ENCODE peak calls at places on chromosomes 2 and 18, in five cellular contexts. One of them, this sample, is unnamed.

GRCh38 chr2:98578231-98578630 is 30.1 kb downstream of the COA5 start:
- DNase-seq in left lung: no peak
- DNase-seq in neural progenitor cell: no peak
- DNase-seq in coronary artery: no peak
- DNase-seq in Panc1: no peak
- DNase-seq in this sample: no peak

GRCh38 chr2:111119004-111119846 is 1.5 kb upstream of the BCL2L11 start:
- DNase-seq in Panc1: no peak
- DNase-seq in left lung: peak
- DNase-seq in neural progenitor cell: peak
- DNase-seq in coronary artery: no peak
- DNase-seq in this sample: peak

GRCh38 chr2:27208486-27209050 is 3.3 kb upstream of the ATRAID start:
- DNase-seq in left lung: no peak
- DNase-seq in neural progenitor cell: peak
- DNase-seq in coronary artery: no peak
- DNase-seq in Panc1: no peak
- DNase-seq in this sample: no peak

GRCh38 chr2:80105020-80105419 is 199.5 kb downstream of the LRRTM1 start:
- DNase-seq in neural progenitor cell: no peak
- DNase-seq in coronary artery: no peak
- DNase-seq in Panc1: no peak
- DNase-seq in left lung: no peak
- DNase-seq in this sample: no peak

GRCh38 chr2:217919781-217920351 is 82.9 kb downstream of the TNS1 start:
- DNase-seq in neural progenitor cell: no peak
- DNase-seq in Panc1: no peak
- DNase-seq in coronary artery: peak
- DNase-seq in left lung: peak
- DNase-seq in this sample: no peak

GRCh38 chr2:83827618-83828017 is 631.5 kb downstream of the SUCLG1 start:
- DNase-seq in Panc1: no peak
- DNase-seq in neural progenitor cell: no peak
- DNase-seq in left lung: no peak
- DNase-seq in coronary artery: no peak
- DNase-seq in this sample: no peak

GRCh38 chr2:109435066-109435690 is 178.6 kb downstream of the SEPTIN10 start:
- DNase-seq in coronary artery: no peak
- DNase-seq in neural progenitor cell: no peak
- DNase-seq in Panc1: no peak
- DNase-seq in left lung: no peak
- DNase-seq in this sample: peak

GRCh38 chr18:31410716-31411483 is 34.3 kb downstream of the DSG4 start:
- DNase-seq in neural progenitor cell: no peak
- DNase-seq in coronary artery: no peak
- DNase-seq in left lung: no peak
- DNase-seq in Panc1: no peak
- DNase-seq in this sample: no peak

GRCh38 chr2:241218131-241219029 is 29.9 kb downstream of the ANO7 start:
- DNase-seq in Panc1: no peak
- DNase-seq in neural progenitor cell: peak
- DNase-seq in coronary artery: no peak
- DNase-seq in left lung: peak
- DNase-seq in this sample: peak

GRCh38 chr2:11701831-11702301 is 31.9 kb upstream of the NTSR2 start:
- DNase-seq in coronary artery: no peak
- DNase-seq in neural progenitor cell: no peak
- DNase-seq in Panc1: no peak
- DNase-seq in left lung: no peak
- DNase-seq in this sample: no peak

GRCh38 chr2:227785293-227785692 is 28.3 kb upstream of the CCL20 start:
- DNase-seq in neural progenitor cell: peak
- DNase-seq in left lung: no peak
- DNase-seq in Panc1: no peak
- DNase-seq in coronary artery: no peak
- DNase-seq in this sample: no peak

GRCh38 chr2:10536569-10537133 is 88.5 kb upstream of the ODC1 start:
- DNase-seq in Panc1: peak
- DNase-seq in neural progenitor cell: no peak
- DNase-seq in coronary artery: no peak
- DNase-seq in left lung: no peak
- DNase-seq in this sample: no peak

GRCh38 chr2:126950499-126950898 is 51.8 kb downstream of the TEX51 start:
- DNase-seq in Panc1: no peak
- DNase-seq in left lung: no peak
- DNase-seq in coronary artery: no peak
- DNase-seq in neural progenitor cell: no peak
- DNase-seq in this sample: no peak

GRCh38 chr2:68435605-68436004 is 31.5 kb downstream of the FBXO48 start:
- DNase-seq in neural progenitor cell: no peak
- DNase-seq in coronary artery: no peak
- DNase-seq in left lung: no peak
- DNase-seq in Panc1: no peak
- DNase-seq in this sample: no peak

GRCh38 chr2:239467956-239468490 is 67.2 kb upstream of the HDAC4 start:
- DNase-seq in Panc1: no peak
- DNase-seq in left lung: no peak
- DNase-seq in coronary artery: peak
- DNase-seq in neural progenitor cell: no peak
- DNase-seq in this sample: no peak

GRCh38 chr2:3302751-3303582 is 74.7 kb downstream of the EIPR1 start:
- DNase-seq in Panc1: no peak
- DNase-seq in coronary artery: no peak
- DNase-seq in left lung: peak
- DNase-seq in neural progenitor cell: peak
- DNase-seq in this sample: no peak

GRCh38 chr2:127052771-127053691 is 53.9 kb downstream of the BIN1 start:
- DNase-seq in left lung: peak
- DNase-seq in Panc1: no peak
- DNase-seq in coronary artery: no peak
- DNase-seq in neural progenitor cell: no peak
- DNase-seq in this sample: no peak

GRCh38 chr2:230828272-230828961 is 36.3 kb upstream of the ITM2C start:
- DNase-seq in left lung: peak
- DNase-seq in neural progenitor cell: no peak
- DNase-seq in coronary artery: no peak
- DNase-seq in Panc1: no peak
- DNase-seq in this sample: no peak

GRCh38 chr2:234593636-234594035 is 96.8 kb upstream of the ARL4C start:
- DNase-seq in coronary artery: no peak
- DNase-seq in neural progenitor cell: no peak
- DNase-seq in Panc1: no peak
- DNase-seq in left lung: no peak
- DNase-seq in this sample: no peak

GRCh38 chr2:187115627-187116026 is 266.7 kb upstream of the ZSWIM2 start:
- DNase-seq in Panc1: no peak
- DNase-seq in neural progenitor cell: no peak
- DNase-seq in coronary artery: no peak
- DNase-seq in left lung: no peak
- DNase-seq in this sample: no peak

GRCh38 chr2:210477496-210477895 is 937 bp upstream of the LANCL1 start:
- DNase-seq in left lung: no peak
- DNase-seq in neural progenitor cell: peak
- DNase-seq in Panc1: no peak
- DNase-seq in coronary artery: no peak
- DNase-seq in this sample: no peak

GRCh38 chr2:239727182-239727775 is 297.9 kb downstream of the NDUFA10 start:
- DNase-seq in coronary artery: no peak
- DNase-seq in Panc1: no peak
- DNase-seq in left lung: no peak
- DNase-seq in neural progenitor cell: no peak
- DNase-seq in this sample: peak

GRCh38 chr18:10421859-10422258 is 32.6 kb upstream of the APCDD1 start:
- DNase-seq in coronary artery: no peak
- DNase-seq in neural progenitor cell: no peak
- DNase-seq in Panc1: no peak
- DNase-seq in left lung: no peak
- DNase-seq in this sample: no peak

GRCh38 chr2:237724811-237725478 is 73.6 kb upstream of the RBM44 start:
- DNase-seq in Panc1: no peak
- DNase-seq in neural progenitor cell: no peak
- DNase-seq in coronary artery: no peak
- DNase-seq in left lung: no peak
- DNase-seq in this sample: no peak

GRCh38 chr2:95292623-95293260 is 4.4 kb upstream of the KCNIP3 start:
- DNase-seq in coronary artery: no peak
- DNase-seq in left lung: no peak
- DNase-seq in neural progenitor cell: no peak
- DNase-seq in Panc1: no peak
- DNase-seq in this sample: no peak

GRCh38 chr2:187138240-187138639 is 289.3 kb upstream of the ZSWIM2 start:
- DNase-seq in coronary artery: no peak
- DNase-seq in neural progenitor cell: peak
- DNase-seq in left lung: peak
- DNase-seq in Panc1: peak
- DNase-seq in this sample: no peak

GRCh38 chr2:179422037-179422643 is 157.5 kb upstream of the SESTD1 start:
- DNase-seq in coronary artery: no peak
- DNase-seq in Panc1: peak
- DNase-seq in left lung: peak
- DNase-seq in neural progenitor cell: peak
- DNase-seq in this sample: peak

GRCh38 chr18:75638597-75639467 is 211.3 kb upstream of the SMIM21 start:
- DNase-seq in left lung: no peak
- DNase-seq in neural progenitor cell: peak
- DNase-seq in Panc1: no peak
- DNase-seq in coronary artery: no peak
- DNase-seq in this sample: no peak

GRCh38 chr18:67924656-67925055 is 408.1 kb upstream of the DSEL start:
- DNase-seq in left lung: no peak
- DNase-seq in neural progenitor cell: no peak
- DNase-seq in Panc1: no peak
- DNase-seq in coronary artery: no peak
- DNase-seq in this sample: no peak

GRCh38 chr18:24530630-24531111 is 70.2 kb downstream of the HRH4 start:
- DNase-seq in Panc1: no peak
- DNase-seq in left lung: no peak
- DNase-seq in neural progenitor cell: no peak
- DNase-seq in coronary artery: no peak
- DNase-seq in this sample: no peak

GRCh38 chr2:10452956-10453885 is 5.1 kb upstream of the ODC1 start:
- DNase-seq in Panc1: no peak
- DNase-seq in left lung: no peak
- DNase-seq in neural progenitor cell: peak
- DNase-seq in coronary artery: no peak
- DNase-seq in this sample: no peak

GRCh38 chr2:33425660-33426059 is 50.8 kb upstream of the RASGRP3 start:
- DNase-seq in Panc1: no peak
- DNase-seq in neural progenitor cell: no peak
- DNase-seq in coronary artery: no peak
- DNase-seq in left lung: no peak
- DNase-seq in this sample: no peak

GRCh38 chr2:65025453-65026128 is 30.6 kb upstream of the CEP68 start:
- DNase-seq in left lung: no peak
- DNase-seq in coronary artery: no peak
- DNase-seq in neural progenitor cell: no peak
- DNase-seq in Panc1: no peak
- DNase-seq in this sample: no peak

GRCh38 chr2:44954902-44955592 is 13.5 kb downstream of the SIX3 start:
- DNase-seq in left lung: no peak
- DNase-seq in neural progenitor cell: peak
- DNase-seq in coronary artery: no peak
- DNase-seq in Panc1: no peak
- DNase-seq in this sample: no peak
- H3K4me3 ChIP-seq in left lung: no peak
- H3K4me3 ChIP-seq in neural progenitor cell: peak
- H3K4me3 ChIP-seq in coronary artery: peak
- H3K4me3 ChIP-seq in Panc1: peak
- H3K4me3 ChIP-seq in this sample: no peak

GRCh38 chr2:74181739-74182138 is 3.1 kb upstream of the MOB1A start:
- DNase-seq in Panc1: no peak
- DNase-seq in coronary artery: no peak
- DNase-seq in neural progenitor cell: no peak
- DNase-seq in left lung: no peak
- DNase-seq in this sample: no peak
- TF ChIP-seq CTCF in Panc1: no peak
- TF ChIP-seq CTCF in coronary artery: no peak
- TF ChIP-seq CTCF in neural progenitor cell: no peak
- TF ChIP-seq CTCF in left lung: no peak
- TF ChIP-seq CTCF in this sample: no peak

GRCh38 chr18:11464129-11464528 is 145.3 kb upstream of the SLC35G4 start:
- DNase-seq in Panc1: no peak
- DNase-seq in neural progenitor cell: no peak
- DNase-seq in coronary artery: no peak
- DNase-seq in left lung: no peak
- DNase-seq in this sample: no peak
- H3K4me3 ChIP-seq in Panc1: no peak
- H3K4me3 ChIP-seq in neural progenitor cell: no peak
- H3K4me3 ChIP-seq in coronary artery: no peak
- H3K4me3 ChIP-seq in left lung: no peak
- H3K4me3 ChIP-seq in this sample: no peak

DNA sequence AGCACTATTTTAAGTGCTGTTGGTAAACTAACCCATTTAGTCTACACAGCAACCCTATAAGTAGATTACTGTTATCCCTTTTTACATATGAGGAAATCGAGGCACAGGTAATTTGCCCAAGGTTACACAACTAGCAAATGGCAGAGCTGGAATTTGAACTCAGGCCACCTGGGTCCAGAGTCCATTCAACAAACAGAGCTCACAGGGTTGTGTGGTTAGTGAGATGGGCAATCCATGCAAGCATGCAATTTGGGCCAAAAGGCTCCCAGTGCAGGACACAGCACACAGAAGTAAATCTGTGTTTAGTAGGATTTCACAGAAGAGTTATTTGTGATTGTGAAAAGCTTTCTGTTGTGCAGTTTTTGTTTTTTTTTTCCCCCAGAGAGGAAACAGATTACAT is 187.8 kb upstream of the MSH6 start:
- DNase-seq in coronary artery: no peak
- DNase-seq in left lung: no peak
- DNase-seq in neural progenitor cell: no peak
- DNase-seq in Panc1: no peak
- DNase-seq in this sample: no peak
- TF ChIP-seq CTCF in coronary artery: no peak
- TF ChIP-seq CTCF in left lung: no peak
- TF ChIP-seq CTCF in neural progenitor cell: no peak
- TF ChIP-seq CTCF in Panc1: no peak
- TF ChIP-seq CTCF in this sample: no peak

GRCh38 chr2:17539596-17539992 is 902 bp upstream of the VSNL1 start:
- DNase-seq in coronary artery: no peak
- DNase-seq in neural progenitor cell: peak
- DNase-seq in Panc1: no peak
- DNase-seq in left lung: no peak
- DNase-seq in this sample: no peak
- H3K4me3 ChIP-seq in coronary artery: peak
- H3K4me3 ChIP-seq in neural progenitor cell: peak
- H3K4me3 ChIP-seq in Panc1: no peak
- H3K4me3 ChIP-seq in left lung: peak
- H3K4me3 ChIP-seq in this sample: peak

DNA sequence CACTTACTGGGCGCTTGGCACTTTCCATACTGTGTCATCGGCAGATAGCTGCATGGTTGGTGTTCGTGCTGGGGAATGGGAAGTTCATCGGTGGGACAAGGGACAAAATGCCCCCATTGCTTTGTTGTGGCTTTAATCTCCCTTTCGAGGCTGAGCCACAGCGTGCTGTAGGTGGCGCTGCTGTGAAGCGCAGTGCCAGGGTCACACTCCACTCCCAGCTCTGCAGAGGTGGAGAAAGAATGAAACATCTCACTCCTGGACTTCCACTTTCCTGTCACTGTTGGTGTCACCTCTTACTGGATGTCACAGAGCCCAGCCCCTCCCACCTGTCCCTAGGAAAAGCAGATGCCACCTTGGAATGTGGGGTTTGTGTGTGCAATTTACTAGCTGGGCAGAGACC is 8.7 kb downstream of the TYMS start:
- DNase-seq in neural progenitor cell: peak
- DNase-seq in coronary artery: no peak
- DNase-seq in Panc1: no peak
- DNase-seq in left lung: no peak
- DNase-seq in this sample: no peak
- TF ChIP-seq CTCF in neural progenitor cell: peak
- TF ChIP-seq CTCF in coronary artery: no peak
- TF ChIP-seq CTCF in Panc1: peak
- TF ChIP-seq CTCF in left lung: no peak
- TF ChIP-seq CTCF in this sample: no peak

This sample was measured in upper lobe of right lung.